ENCODE peak calls at places on chromosomes 2 and 18, in seven cellular contexts. D is MCF 10A, O is epithelial cell of esophagus, B is astrocyte of the spinal cord, P is transverse colon, K is fibroblast of mammary gland, V is AG10803. U is an unnamed sample.

GRCh38 chr2:65930259-65930658 is 497.9 kb upstream of the SPRED2 start:
- DNase-seq in D (no peak), O (no peak), B (no peak), P (no peak), K (no peak), V (no peak), U (no peak)

GRCh38 chr2:219459460-219460311 is 25.0 kb downstream of the SPEG start:
- DNase-seq in D (peak; percentile 55), O (peak; percentile 42), B (peak; percentile 52), P (peak; percentile 53), K (peak; percentile 61), V (peak; percentile 57), U (peak; percentile 86)

GRCh38 chr2:186129767-186130581 is 356.1 kb upstream of the ZC3H15 start:
- DNase-seq in D (peak; percentile 59), O (peak; percentile 40), B (peak; percentile 90), P (no peak), K (peak; percentile 57), V (no peak), U (no peak)

GRCh38 chr2:86249176-86249842 is 50.1 kb downstream of the MRPL35 start:
- DNase-seq in D (peak; percentile 65), O (peak; percentile 39), B (peak; percentile 77), P (no peak), K (peak; percentile 93), V (peak; percentile 90), U (no peak)

GRCh38 chr2:174777334-174777733 is 13.1 kb upstream of the CHRNA1 start:
- DNase-seq in D (no peak), O (no peak), B (no peak), P (no peak), K (peak; percentile 28), V (peak; percentile 84), U (no peak)

GRCh38 chr2:120747706-120748105 is 12.0 kb downstream of the GLI2 start:
- DNase-seq in D (no peak), O (no peak), B (no peak), P (no peak), K (no peak), V (no peak), U (no peak)

GRCh38 chr2:66481100-66481549 is 46.2 kb downstream of the MEIS1 start:
- DNase-seq in D (no peak), O (peak; percentile 45), B (peak; percentile 67), P (no peak), K (no peak), V (peak; percentile 44), U (no peak)

GRCh38 chr2:158600155-158600802 is 143.5 kb downstream of the PKP4 start:
- DNase-seq in D (peak; percentile 89), O (peak; percentile 90), B (peak; percentile 94), P (peak; percentile 59), K (peak; percentile 94), V (peak; percentile 92), U (no peak)

GRCh38 chr2:196239622-196240587 is 68.5 kb upstream of the STK17B start:
- DNase-seq in D (peak; percentile 81), O (peak; percentile 95), B (peak; percentile 82), P (peak; percentile 79), K (peak; percentile 87), V (peak; percentile 27), U (no peak)

GRCh38 chr2:70785137-70785911 is 5.1 kb downstream of the FIGLA start:
- DNase-seq in D (peak; percentile 64), O (peak; percentile 59), B (no peak), P (no peak), K (peak; percentile 37), V (peak; percentile 54), U (peak; percentile 57)

GRCh38 chr2:71700880-71701397 is 247.6 kb downstream of the DYSF start:
- DNase-seq in D (no peak), O (no peak), B (no peak), P (peak; percentile 19), K (peak; percentile 21), V (peak; percentile 28), U (no peak)

GRCh38 chr2:9800975-9801723 is 42.1 kb upstream of the TAF1B start:
- DNase-seq in D (peak; percentile 97), O (peak; percentile 100), B (peak; percentile 55), P (no peak), K (peak; percentile 79), V (peak; percentile 35), U (no peak)

GRCh38 chr2:134122610-134123009 is 131.3 kb upstream of the MGAT5 start:
- DNase-seq in D (no peak), O (no peak), B (no peak), P (no peak), K (no peak), V (no peak), U (no peak)
- TF ChIP-seq CTCF in D (no peak), O (no peak), B (no peak), P (peak; percentile 13), K (no peak), V (no peak), U (no peak)

GRCh38 chr2:129504646-129505045 is 474.8 kb upstream of the RAB6C start:
- DNase-seq in D (peak; percentile 23), O (peak; percentile 11), B (no peak), P (no peak), K (no peak), V (no peak), U (no peak)
- TF ChIP-seq CTCF in D (no peak), O (no peak), B (no peak), P (no peak), K (no peak), V (no peak), U (no peak)

GRCh38 chr2:46163031-46163430 is 134.2 kb upstream of the EPAS1 start:
- DNase-seq in D (no peak), O (no peak), B (no peak), P (no peak), K (no peak), V (no peak), U (no peak)
- TF ChIP-seq CTCF in D (no peak), O (no peak), B (no peak), P (no peak), K (no peak), V (no peak), U (no peak)

GRCh38 chr2:203905661-203906060 is 30.9 kb upstream of the ICOS start:
- DNase-seq in D (no peak), O (no peak), B (no peak), P (no peak), K (peak; percentile 14), V (peak; percentile 71), U (no peak)
- TF ChIP-seq CTCF in D (no peak), O (no peak), B (no peak), P (no peak), K (no peak), V (peak; percentile 29), U (no peak)

DNA sequence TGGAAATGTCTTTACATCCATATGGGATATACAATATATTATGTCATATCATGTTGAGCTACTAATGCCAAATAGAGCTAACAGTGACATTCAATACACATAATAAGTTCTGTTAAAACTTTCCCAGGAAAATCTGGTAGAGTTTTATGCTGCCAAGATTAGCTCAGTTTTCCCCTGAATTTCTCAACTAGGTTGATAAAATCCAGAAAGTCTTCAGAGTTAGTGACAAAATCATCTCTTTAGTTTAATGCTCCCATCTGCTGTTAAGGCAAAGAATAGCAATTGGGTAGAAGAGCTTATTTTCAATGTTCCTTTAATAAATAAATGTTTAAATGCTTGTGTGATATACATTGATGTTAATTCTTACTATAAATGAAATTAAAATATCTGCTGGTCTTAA is 10.0 kb downstream of the COL3A1 start:
- DNase-seq in D (peak; percentile 48), O (peak; percentile 20), B (peak; percentile 82), P (no peak), K (peak; percentile 84), V (peak; percentile 94), U (no peak)
- TF ChIP-seq CTCF in D (peak; percentile 45), O (peak; percentile 35), B (peak; percentile 53), P (no peak), K (peak; percentile 41), V (peak; percentile 67), U (no peak)

GRCh38 chr2:238259085-238260020 is 19.5 kb upstream of the HES6 start:
- DNase-seq in D (peak; percentile 42), O (no peak), B (no peak), P (no peak), K (no peak), V (no peak), U (peak; percentile 70)
- TF ChIP-seq CTCF in D (no peak), O (peak; percentile 21), B (no peak), P (no peak), K (peak; percentile 12), V (no peak), U (peak; percentile 8)

GRCh38 chr18:31511098-31511497 is 13.1 kb downstream of the DSG2 start:
- DNase-seq in D (peak; percentile 28), O (no peak), B (no peak), P (no peak), K (no peak), V (no peak), U (no peak)
- TF ChIP-seq CTCF in D (no peak), O (peak; percentile 14), B (no peak), P (no peak), K (peak; percentile 2), V (no peak), U (no peak)

GRCh38 chr2:23220687-23221086 is 164.3 kb upstream of the KLHL29 start:
- DNase-seq in D (no peak), O (no peak), B (no peak), P (no peak), K (no peak), V (no peak), U (no peak)

GRCh38 chr2:23211987-23212583 is 172.9 kb upstream of the KLHL29 start:
- DNase-seq in D (no peak), O (no peak), B (no peak), P (peak; percentile 25), K (no peak), V (no peak), U (no peak)

GRCh38 chr2:23213196-23213595 is 171.8 kb upstream of the KLHL29 start:
- DNase-seq in D (no peak), O (no peak), B (no peak), P (no peak), K (no peak), V (no peak), U (no peak)

GRCh38 chr2:23209059-23209458 is 175.9 kb upstream of the KLHL29 start:
- DNase-seq in D (no peak), O (no peak), B (no peak), P (no peak), K (no peak), V (no peak), U (no peak)

DNA sequence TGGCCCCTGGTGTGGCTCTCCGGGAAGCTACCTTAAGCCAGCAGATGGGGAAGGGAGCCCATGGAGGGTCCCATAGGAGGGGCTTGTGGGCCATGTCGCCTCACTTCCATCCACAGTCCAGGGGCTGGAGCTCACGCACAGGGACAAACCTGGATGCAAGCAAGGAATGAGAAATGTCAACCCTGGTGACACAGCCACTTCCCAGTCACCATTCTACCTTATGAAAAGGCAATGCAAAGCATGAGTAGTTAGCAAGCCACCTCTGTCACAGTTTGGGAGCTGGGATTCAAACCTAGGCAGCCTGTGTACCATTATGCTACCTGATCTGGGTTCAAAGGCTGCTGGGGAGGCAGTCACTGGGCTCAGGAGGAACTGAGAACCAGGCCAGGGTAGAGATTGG is 170.0 kb upstream of the KLHL29 start:
- DNase-seq in D (no peak), O (no peak), B (no peak), P (no peak), K (no peak), V (no peak), U (no peak)
- TF ChIP-seq CTCF in D (no peak), O (no peak), B (no peak), P (no peak), K (no peak), V (no peak), U (no peak)

GRCh38 chr2:84477886-84478285 is 18.8 kb upstream of the SUCLG1 start:
- DNase-seq in D (no peak), O (no peak), B (no peak), P (no peak), K (no peak), V (no peak), U (no peak)

GRCh38 chr2:84478867-84479266 is 19.8 kb upstream of the SUCLG1 start:
- DNase-seq in D (no peak), O (no peak), B (no peak), P (no peak), K (no peak), V (no peak), U (no peak)

GRCh38 chr2:84474176-84474575 is 15.1 kb upstream of the SUCLG1 start:
- DNase-seq in D (no peak), O (peak; percentile 87), B (no peak), P (no peak), K (no peak), V (no peak), U (no peak)
- TF ChIP-seq CTCF in D (no peak), O (no peak), B (no peak), P (no peak), K (no peak), V (no peak), U (no peak)

U was measured in glutamatergic neuron.